ENCODE peak calls at places on chromosomes 3 and 15, in nine cellular contexts. H is fibroblast of pulmonary artery, I is tibial nerve, J is left ventricle myocardium inferior, X is body of pancreas, K is IMR-90, E is lung, V is endothelial cell of umbilical vein, G is brain microvascular endothelial cell. F is an unnamed sample.

GRCh38 chr3:194571491-194571941 is 61.7 kb downstream of the TMEM44 start:
- DNase-seq in H (peak; percentile 90), I (no peak), J (peak; percentile 29), X (no peak), K (no peak), E (no peak), V (no peak), G (no peak), F (no peak)

GRCh38 chr3:148950806-148951205 is 40.5 kb upstream of the GYG1 start:
- DNase-seq in H (no peak), I (no peak), J (no peak), X (no peak), K (peak; percentile 21), E (no peak), V (no peak), G (no peak), F (peak; percentile 46)

GRCh38 chr3:26118165-26118564 is 328.3 kb downstream of the OXSM start:
- DNase-seq in H (no peak), I (no peak), J (no peak), X (no peak), K (no peak), E (no peak), V (no peak), G (peak; percentile 0), F (peak; percentile 2)

GRCh38 chr15:44427756-44428724 is 611 bp downstream of the CTDSPL2 start:
- DNase-seq in H (peak; percentile 71), I (no peak), J (no peak), X (peak; percentile 71), K (peak; percentile 65), E (no peak), V (peak; percentile 39), G (no peak), F (peak; percentile 66)

GRCh38 chr15:53378096-53378620 is 381.3 kb downstream of the WDR72 start:
- DNase-seq in H (no peak), I (no peak), J (no peak), X (no peak), K (no peak), E (no peak), V (no peak), G (no peak), F (no peak)

GRCh38 chr3:196120291-196120951 is 38.5 kb upstream of the TFRC start:
- DNase-seq in H (no peak), I (peak; percentile 21), J (peak; percentile 28), X (peak; percentile 38), K (no peak), E (no peak), V (no peak), G (no peak), F (peak; percentile 5)

GRCh38 chr3:149003653-149004305 is 12.4 kb downstream of the GYG1 start:
- DNase-seq in H (no peak), I (no peak), J (no peak), X (no peak), K (no peak), E (no peak), V (no peak), G (no peak), F (no peak)

GRCh38 chr3:23859012-23859743 is 53.4 kb downstream of the UBE2E1 start:
- DNase-seq in H (peak; percentile 25), I (no peak), J (no peak), X (peak; percentile 29), K (peak; percentile 39), E (no peak), V (peak; percentile 56), G (no peak), F (peak; percentile 57)

GRCh38 chr15:72751751-72752455 is 31.7 kb downstream of the ADPGK start:
- DNase-seq in H (peak; percentile 50), I (peak; percentile 13), J (peak; percentile 16), X (peak; percentile 35), K (peak; percentile 2), E (no peak), V (no peak), G (no peak), F (peak; percentile 48)

GRCh38 chr15:101168898-101169297 is 83.0 kb downstream of the CHSY1 start:
- DNase-seq in H (no peak), I (no peak), J (no peak), X (no peak), K (no peak), E (no peak), V (no peak), G (no peak), F (no peak)

GRCh38 chr3:115580566-115580965 is 42.7 kb upstream of the GAP43 start:
- DNase-seq in H (no peak), I (no peak), J (no peak), X (no peak), K (no peak), E (no peak), V (no peak), G (no peak), F (no peak)
- H3K4me3 ChIP-seq in H (no peak overlapping the region), I (no peak overlapping the region), J (no peak overlapping the region), X (no peak overlapping the region), K (no peak overlapping the region), E (no peak overlapping the region), V (no peak overlapping the region), G (no peak overlapping the region), F (no peak overlapping the region)

GRCh38 chr15:47715402-47715801 is 1.9 kb upstream of the SEMA6D start:
- DNase-seq in H (no peak), I (no peak), J (no peak), X (no peak), K (no peak), E (no peak), V (no peak), G (no peak), F (no peak)

GRCh38 chr15:47715856-47716445 is 1.4 kb upstream of the SEMA6D start:
- DNase-seq in H (peak; percentile 62), I (no peak), J (no peak), X (no peak), K (peak; percentile 47), E (no peak), V (peak; percentile 89), G (no peak), F (peak; percentile 44)

GRCh38 chr15:47719730-47720129 is 2.4 kb downstream of the SEMA6D start:
- DNase-seq in H (no peak), I (no peak), J (no peak), X (no peak), K (no peak), E (no peak), V (peak; percentile 44), G (no peak), F (no peak)

GRCh38 chr15:47718474-47719440 is 1.5 kb downstream of the SEMA6D start:
- DNase-seq in H (peak; percentile 18), I (peak; percentile 38), J (no peak), X (peak; percentile 15), K (peak; percentile 54), E (no peak), V (peak; percentile 62), G (peak; percentile 34), F (peak; percentile 28)

GRCh38 chr15:47717036-47717611 is at the start of gene SEMA6D:
- DNase-seq in H (peak; percentile 78), I (peak; percentile 62), J (peak; percentile 75), X (peak; percentile 80), K (peak; percentile 85), E (peak; percentile 47), V (peak; percentile 87), G (peak; percentile 61), F (peak; percentile 77)
- TF ChIP-seq CTCF in H (no peak), I (peak; percentile 69), J (peak; percentile 70), X (no peak), K (peak; percentile 51), E (peak; percentile 0), V (peak; percentile 36), G (no peak), F (peak; percentile 24)

DNA sequence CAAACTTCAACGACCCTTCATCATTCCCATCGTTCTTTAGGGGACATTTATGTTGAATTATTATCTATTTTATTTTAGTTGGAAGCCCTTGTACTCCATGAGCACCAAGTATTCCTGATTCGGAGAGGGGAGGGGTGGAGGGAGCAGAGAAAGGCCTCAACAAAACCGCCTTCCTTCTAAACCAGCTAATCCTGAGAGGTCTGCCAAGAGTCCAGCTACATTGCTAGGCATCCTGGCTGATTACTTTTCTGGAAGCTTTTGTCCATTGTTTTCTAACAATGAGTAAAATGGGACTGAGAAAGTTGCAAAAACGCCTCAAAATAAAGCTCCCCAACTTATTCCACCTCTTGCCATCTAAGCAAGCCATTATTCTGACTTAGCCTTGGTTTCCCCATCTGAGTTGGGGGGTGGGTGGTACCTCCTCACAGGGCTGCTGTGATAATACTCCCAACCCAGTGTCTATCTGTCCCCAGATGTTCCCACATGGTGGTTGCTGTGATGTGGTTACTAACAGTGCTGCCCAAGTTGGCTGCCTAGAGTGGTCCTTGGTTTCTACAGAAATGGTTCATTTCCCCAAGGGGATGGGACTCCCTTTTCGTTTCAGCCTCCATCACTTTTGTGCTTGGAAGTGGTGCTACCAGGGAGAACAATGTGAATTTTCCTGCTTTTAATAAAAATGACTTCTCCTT is 1.2 kb upstream of the TMEM158 start:
- DNase-seq in H (peak; percentile 21), I (no peak), J (no peak), X (no peak), K (no peak), E (no peak), V (no peak), G (no peak), F (no peak)
- H3K4me3 ChIP-seq in H (no peak overlapping the region), I (no peak overlapping the region), J (no peak overlapping the region), X (no peak overlapping the region), K (no peak overlapping the region), E (no peak overlapping the region), V (no peak overlapping the region), G (no peak overlapping the region), F (no peak overlapping the region)

DNA sequence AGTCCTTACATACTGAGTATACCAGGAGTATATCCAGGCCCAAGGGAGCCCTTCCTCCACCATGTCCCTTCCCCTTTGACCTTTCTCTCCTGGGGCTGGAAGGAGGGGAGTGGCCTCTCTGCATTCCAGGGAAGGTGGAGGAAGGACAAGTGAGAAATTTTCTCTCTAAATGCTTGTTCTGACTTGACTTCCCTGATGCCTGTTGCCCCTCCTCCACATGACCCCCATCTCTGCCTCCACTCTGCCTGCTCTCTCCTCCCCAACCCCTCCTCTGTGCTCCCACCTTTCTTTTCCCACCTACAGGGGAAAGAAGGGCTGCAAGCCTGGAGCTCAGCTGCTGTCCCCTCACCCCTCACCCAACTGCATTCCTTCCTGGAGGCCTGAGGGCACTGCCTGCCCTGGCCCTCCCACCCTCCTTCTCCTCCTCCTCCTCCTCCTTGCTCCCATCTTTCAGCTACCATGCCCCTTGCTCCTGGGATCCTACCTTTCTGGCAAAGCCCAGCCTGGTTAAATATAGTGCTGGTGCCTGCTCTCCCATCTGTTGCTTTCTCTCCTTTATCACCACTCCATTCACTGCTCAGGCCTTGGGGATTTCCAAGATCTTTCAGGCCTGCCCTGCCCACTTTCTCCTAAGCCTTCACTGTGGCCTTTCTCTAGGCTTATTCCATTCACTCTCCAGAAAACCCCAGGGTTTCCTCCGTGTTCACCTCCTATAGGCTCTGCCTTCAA is 8.5 kb upstream of the DAG1 start:
- DNase-seq in H (peak; percentile 51), I (no peak), J (no peak), X (peak; percentile 64), K (peak; percentile 57), E (no peak), V (no peak), G (peak; percentile 25), F (peak; percentile 63)
- TF ChIP-seq CTCF in H (no peak), I (no peak), J (no peak), X (peak; percentile 13), K (no peak), E (no peak), V (no peak), G (no peak), F (no peak)